ENCODE peak calls at places on chromosomes 7 and 10, in ten cellular contexts. T, O, P, K, C, S, L, R, W and N are unnamed samples.

GRCh38 chr10:371515-371914 is 236.3 kb downstream of the ZMYND11 start:
- DNase-seq in T (no peak), O (no peak), P (no peak), K (no peak), C (no peak), S (no peak), L (no peak), R (no peak), W (no peak), N (no peak)

GRCh38 chr7:113283861-113284260 is 165.5 kb upstream of the SMIM30 start:
- DNase-seq in T (peak), O (peak), P (no peak), K (no peak), C (no peak), S (no peak), L (no peak), R (no peak), W (no peak), N (no peak)

GRCh38 chr7:31095286-31096197 is 43.4 kb downstream of the ADCYAP1R1 start:
- DNase-seq in T (no peak), O (no peak), P (no peak), K (peak), C (no peak), S (no peak), L (no peak), R (no peak), W (no peak), N (no peak)

GRCh38 chr7:105698531-105698930 is 117.2 kb upstream of the EFCAB10 start:
- DNase-seq in T (no peak), O (no peak), P (no peak), K (no peak), C (no peak), S (no peak), L (no peak), R (no peak), W (no peak), N (no peak)

GRCh38 chr10:90968448-90969086 is 47.7 kb upstream of the ANKRD1 start:
- DNase-seq in T (peak), O (peak), P (peak), K (no peak), C (no peak), S (no peak), L (no peak), R (no peak), W (no peak), N (no peak)

GRCh38 chr7:33155811-33156210 is 26.4 kb downstream of the BBS9 start:
- DNase-seq in T (peak), O (peak), P (no peak), K (no peak), C (no peak), S (no peak), L (no peak), R (no peak), W (no peak), N (no peak)

GRCh38 chr7:55887786-55888185 is 530 bp downstream of the ZNF713 start:
- DNase-seq in T (peak), O (no peak), P (no peak), K (no peak), C (no peak), S (no peak), L (no peak), R (no peak), W (no peak), N (no peak)

GRCh38 chr7:82810558-82811259 is 352.0 kb downstream of the PCLO start:
- DNase-seq in T (peak), O (peak), P (peak), K (no peak), C (no peak), S (peak), L (peak), R (no peak), W (no peak), N (no peak)

GRCh38 chr7:76009672-76010600 is 15.5 kb upstream of the TMEM120A start:
- DNase-seq in T (no peak), O (no peak), P (no peak), K (no peak), C (no peak), S (no peak), L (no peak), R (no peak), W (no peak), N (no peak)

GRCh38 chr7:88200793-88201192 is 19.0 kb downstream of the SRI start:
- DNase-seq in T (no peak), O (no peak), P (no peak), K (no peak), C (no peak), S (no peak), L (no peak), R (no peak), W (no peak), N (no peak)

GRCh38 chr10:75530337-75530736 is 98.9 kb downstream of the LRMDA start:
- DNase-seq in T (peak), O (peak), P (peak), K (no peak), C (no peak), S (no peak), L (peak), R (no peak), W (no peak), N (no peak)

GRCh38 chr10:31947144-31947926 is 18.7 kb upstream of the ARHGAP12 start:
- DNase-seq in T (peak), O (peak), P (peak), K (no peak), C (no peak), S (peak), L (peak), R (no peak), W (no peak), N (no peak)

GRCh38 chr7:41030673-41031072 is 672.2 kb downstream of the INHBA start:
- DNase-seq in T (peak), O (peak), P (peak), K (no peak), C (no peak), S (no peak), L (no peak), R (no peak), W (no peak), N (no peak)

DNA sequence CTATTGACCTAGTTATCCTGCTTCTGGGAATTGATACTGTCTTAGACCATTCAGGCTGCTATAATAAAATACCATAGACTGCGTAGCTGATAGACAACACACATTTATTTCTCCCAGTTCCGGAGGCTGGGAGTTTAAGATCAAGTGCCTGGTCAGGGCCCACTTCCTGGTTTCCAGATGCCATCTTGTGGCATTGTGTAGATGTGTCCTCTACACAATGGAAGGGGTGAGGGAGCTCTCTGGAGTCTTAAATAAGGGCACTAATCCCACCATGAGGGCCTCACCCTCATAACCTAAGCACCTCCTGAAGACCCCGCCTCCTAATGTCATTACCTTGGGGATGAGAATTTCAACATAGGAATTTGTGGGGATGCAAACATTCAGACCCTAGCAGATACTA is 62.4 kb downstream of the SLC35B4 start:
- DNase-seq in T (peak), O (no peak), P (peak), K (no peak), C (no peak), S (no peak), L (no peak), R (no peak), W (no peak), N (no peak)
- TF ChIP-seq CTCF in T (no peak), O (no peak), P (peak), K (no peak), C (no peak), S (no peak), L (peak), R (no peak), W (no peak), N (no peak)

DNA sequence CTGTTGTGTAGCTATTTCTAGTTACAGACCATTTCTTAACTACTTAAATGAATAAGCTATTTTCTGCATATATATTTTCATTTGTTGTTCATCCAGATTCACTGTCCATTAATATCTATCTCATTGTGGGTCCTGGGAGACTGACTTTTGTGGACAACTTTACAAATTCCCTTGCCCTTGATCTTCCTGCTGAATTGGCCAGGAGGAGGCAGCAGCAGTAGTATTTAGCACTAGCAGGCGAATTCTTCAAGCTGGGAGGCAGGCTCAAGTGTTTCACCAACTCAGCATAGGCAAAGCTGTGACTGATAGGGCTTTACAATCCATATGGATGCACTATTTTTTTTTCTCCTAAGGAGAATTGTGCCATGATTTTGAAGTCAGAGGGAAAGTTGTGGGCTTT is 461.0 kb upstream of the NRG3 start:
- DNase-seq in T (no peak), O (no peak), P (no peak), K (no peak), C (no peak), S (no peak), L (no peak), R (no peak), W (no peak), N (no peak)
- TF ChIP-seq CTCF in T (no peak), O (no peak), P (no peak), K (peak), C (no peak), S (no peak), L (no peak), R (no peak), W (no peak), N (no peak)

GRCh38 chr10:61943699-61944444 is 42.4 kb downstream of the ARID5B start:
- DNase-seq in T (peak), O (peak), P (peak), K (no peak), C (no peak), S (no peak), L (no peak), R (no peak), W (no peak), N (no peak)
- TF ChIP-seq CTCF in T (peak), O (peak), P (peak), K (peak), C (no peak), S (peak), L (no peak), R (no peak), W (no peak), N (peak)

GRCh38 chr7:12440229-12440628 is 36.6 kb upstream of the VWDE start:
- DNase-seq in T (no peak), O (no peak), P (no peak), K (no peak), C (no peak), S (no peak), L (no peak), R (no peak), W (no peak), N (no peak)

GRCh38 chr7:12431886-12432285 is 28.2 kb upstream of the VWDE start:
- DNase-seq in T (no peak), O (no peak), P (peak), K (no peak), C (no peak), S (no peak), L (no peak), R (no peak), W (no peak), N (no peak)

GRCh38 chr7:12436126-12436525 is 32.5 kb upstream of the VWDE start:
- DNase-seq in T (no peak), O (no peak), P (peak), K (no peak), C (no peak), S (no peak), L (no peak), R (no peak), W (no peak), N (no peak)

GRCh38 chr7:12434012-12434642 is 30.5 kb upstream of the VWDE start:
- DNase-seq in T (peak), O (no peak), P (peak), K (no peak), C (no peak), S (no peak), L (no peak), R (no peak), W (no peak), N (no peak)

DNA sequence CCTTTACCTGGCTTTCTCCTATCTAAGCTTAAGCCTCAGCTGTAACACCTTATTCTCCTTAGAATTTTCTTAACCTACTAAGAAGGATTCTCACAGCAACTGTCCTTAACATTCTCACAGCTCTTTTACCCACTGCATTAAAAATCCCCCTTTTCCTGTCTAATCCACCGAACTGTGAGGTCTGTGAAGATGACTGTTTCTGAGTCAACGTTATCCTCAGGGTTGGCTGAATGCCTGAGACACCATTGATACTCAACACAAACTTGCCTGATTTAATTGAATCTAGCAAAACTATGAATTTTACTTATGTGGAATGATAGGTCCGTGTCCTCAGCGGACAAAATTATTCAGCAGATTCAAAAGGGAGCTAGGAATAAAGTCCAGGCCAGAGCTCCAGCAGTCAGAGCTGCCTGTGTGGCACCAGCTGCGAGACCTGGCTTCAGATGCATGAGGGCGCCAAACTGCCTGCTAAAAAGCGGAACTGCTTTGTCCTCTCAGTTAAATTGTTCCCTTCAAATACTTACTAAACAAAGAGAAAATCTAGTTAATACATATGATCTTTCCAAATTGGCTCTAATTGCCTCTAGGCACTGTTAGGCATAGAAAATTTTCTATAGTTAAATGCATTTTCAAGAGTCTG is 33.4 kb upstream of the VWDE start:
- DNase-seq in T (peak), O (peak), P (peak), K (no peak), C (no peak), S (no peak), L (no peak), R (no peak), W (no peak), N (no peak)
- TF ChIP-seq CTCF in T (no peak), O (no peak), P (peak), K (peak), C (no peak), S (no peak), L (peak), R (no peak), W (no peak), N (no peak)

DNA sequence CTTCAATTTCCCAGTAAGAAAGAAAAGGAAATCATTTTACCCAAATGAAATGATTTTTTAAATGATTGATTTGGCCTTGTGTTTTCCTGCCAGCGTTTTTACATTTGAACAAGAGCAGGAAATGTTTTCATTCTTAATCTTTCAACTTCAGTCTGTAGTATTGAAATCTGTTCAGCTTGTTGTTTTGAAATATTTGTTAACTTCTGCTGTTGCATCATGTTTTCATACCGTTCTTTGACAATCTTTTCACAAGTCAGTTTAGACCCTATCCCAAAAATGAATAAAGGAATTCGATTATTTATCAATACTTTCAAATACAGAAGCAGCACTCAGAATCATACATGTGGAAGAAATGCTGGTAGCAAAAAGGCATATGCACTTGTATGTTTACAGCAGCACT is 8.1 kb downstream of the SFR1 start:
- DNase-seq in T (peak), O (no peak), P (no peak), K (no peak), C (no peak), S (no peak), L (no peak), R (no peak), W (no peak), N (no peak)
- TF ChIP-seq CTCF in T (no peak), O (no peak), P (no peak), K (no peak), C (no peak), S (no peak), L (no peak), R (no peak), W (no peak), N (no peak)

GRCh38 chr10:103847909-103848468 is 7.4 kb downstream of the SH3PXD2A start:
- DNase-seq in T (no peak), O (no peak), P (no peak), K (no peak), C (no peak), S (no peak), L (peak), R (no peak), W (no peak), N (no peak)
- TF ChIP-seq CTCF in T (peak), O (peak), P (peak), K (no peak), C (no peak), S (no peak), L (no peak), R (no peak), W (no peak), N (no peak)